ENCODE peak calls at places on chromosomes 16 and 17, in ten cellular contexts. D is ascending aorta, C is IMR-90, O is lower leg skin, N is heart right ventricle, V is fibroblast of the aortic adventitia, R is OCI-LY7, K is sigmoid colon, S is PC-9, B is transverse colon. H is an unnamed sample.

GRCh38 chr17:4142107-4142900 is 526 bp downstream of the ZZEF1 start:
- DNase-seq in D (peak), B (peak), R (peak), V (no peak), N (peak), S (no peak), K (peak), O (peak), C (peak), H (peak)

GRCh38 chr16:3878610-3879009 is 1.9 kb downstream of the CREBBP start:
- DNase-seq in B (no peak), R (peak), K (no peak), D (no peak), O (no peak), S (no peak), C (peak), V (peak), N (no peak), H (peak)

GRCh38 chr16:72050769-72051464 is 3.4 kb upstream of the HP start:
- DNase-seq in O (no peak), C (peak), S (peak), N (no peak), V (no peak), B (no peak), D (no peak), R (no peak), K (no peak), H (peak)

GRCh38 chr16:30609002-30609927 is 924 bp downstream of the ZNF689 start:
- DNase-seq in R (peak), C (peak), V (peak), B (peak), S (no peak), N (peak), D (peak), K (peak), O (peak), H (peak)

GRCh38 chr16:83994703-83995102 is 26.7 kb downstream of the NECAB2 start:
- DNase-seq in R (no peak), V (peak), C (peak), K (no peak), D (no peak), B (no peak), O (no peak), S (no peak), N (no peak), H (peak)

GRCh38 chr16:19329932-19330331 is 44.4 kb downstream of the CLEC19A start:
- DNase-seq in S (peak), N (no peak), V (no peak), R (no peak), K (no peak), D (no peak), O (no peak), B (no peak), C (no peak), H (no peak)

GRCh38 chr16:55949518-55949917 is 74.3 kb upstream of the CES5A start:
- DNase-seq in D (no peak), O (no peak), N (no peak), R (no peak), S (no peak), V (peak), K (no peak), B (no peak), C (peak), H (no peak)

GRCh38 chr16:11078812-11079459 is 134.6 kb downstream of the CLEC16A start:
- DNase-seq in O (no peak), V (peak), D (no peak), B (peak), N (peak), S (no peak), C (peak), R (no peak), K (peak), H (peak)

GRCh38 chr16:27298132-27298531 is 15.6 kb upstream of the IL4R start:
- DNase-seq in N (no peak), D (no peak), R (peak), O (no peak), V (no peak), S (no peak), K (no peak), C (no peak), B (no peak), H (no peak)

DNA sequence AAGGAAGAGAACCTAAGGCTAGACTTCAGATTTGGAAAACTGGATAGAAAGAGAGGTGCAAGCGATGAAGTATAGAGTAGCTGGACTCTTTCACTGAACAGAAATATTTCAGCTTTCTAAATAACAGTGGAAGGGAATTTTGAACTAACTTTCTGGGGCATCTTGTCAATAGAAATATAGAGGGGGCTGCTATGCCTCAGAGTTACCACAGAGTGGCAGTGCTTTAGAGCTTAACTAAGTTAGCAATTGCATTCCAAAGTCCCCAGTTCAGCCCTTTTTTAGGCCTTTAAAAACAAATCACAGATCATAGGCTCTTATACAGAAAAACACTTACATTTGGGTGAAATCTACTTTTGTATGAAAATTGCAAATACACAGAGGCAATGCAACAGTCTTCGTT is 154.2 kb upstream of the CDH8 start:
- DNase-seq in O (no peak), B (no peak), C (no peak), D (no peak), K (no peak), S (no peak), N (no peak), R (peak), V (no peak), H (peak)
- TF ChIP-seq CTCF in O (no peak), B (no peak), C (no peak), D (no peak), K (peak), S (peak), N (no peak), R (peak), V (no peak), H (no peak)

GRCh38 chr17:76560036-76560876 is 20.4 kb downstream of the PRCD start:
- DNase-seq in B (no peak), D (no peak), K (no peak), O (no peak), R (no peak), N (no peak), V (no peak), S (no peak), C (no peak), H (no peak)
- H3K4me3 ChIP-seq in B (no peak), D (no peak), K (no peak), O (no peak), R (peak), N (no peak), V (no peak), S (peak), C (no peak), H (no peak)

GRCh38 chr16:16996830-16997229 is 473.9 kb downstream of the XYLT1 start:
- DNase-seq in K (no peak), S (no peak), B (no peak), D (no peak), V (no peak), C (no peak), R (no peak), O (no peak), N (no peak), H (no peak)

GRCh38 chr16:16994831-16995230 is 475.9 kb downstream of the XYLT1 start:
- DNase-seq in C (no peak), D (no peak), S (no peak), O (no peak), N (no peak), K (no peak), R (no peak), B (no peak), V (no peak), H (no peak)

GRCh38 chr16:16991711-16992110 is 479.0 kb downstream of the XYLT1 start:
- DNase-seq in R (no peak), N (no peak), C (no peak), V (no peak), O (no peak), B (no peak), D (no peak), K (no peak), S (no peak), H (no peak)

GRCh38 chr16:16997349-16997748 is 473.4 kb downstream of the XYLT1 start:
- DNase-seq in N (no peak), D (no peak), B (no peak), S (no peak), O (no peak), K (no peak), C (no peak), V (no peak), R (no peak), H (no peak)

DNA sequence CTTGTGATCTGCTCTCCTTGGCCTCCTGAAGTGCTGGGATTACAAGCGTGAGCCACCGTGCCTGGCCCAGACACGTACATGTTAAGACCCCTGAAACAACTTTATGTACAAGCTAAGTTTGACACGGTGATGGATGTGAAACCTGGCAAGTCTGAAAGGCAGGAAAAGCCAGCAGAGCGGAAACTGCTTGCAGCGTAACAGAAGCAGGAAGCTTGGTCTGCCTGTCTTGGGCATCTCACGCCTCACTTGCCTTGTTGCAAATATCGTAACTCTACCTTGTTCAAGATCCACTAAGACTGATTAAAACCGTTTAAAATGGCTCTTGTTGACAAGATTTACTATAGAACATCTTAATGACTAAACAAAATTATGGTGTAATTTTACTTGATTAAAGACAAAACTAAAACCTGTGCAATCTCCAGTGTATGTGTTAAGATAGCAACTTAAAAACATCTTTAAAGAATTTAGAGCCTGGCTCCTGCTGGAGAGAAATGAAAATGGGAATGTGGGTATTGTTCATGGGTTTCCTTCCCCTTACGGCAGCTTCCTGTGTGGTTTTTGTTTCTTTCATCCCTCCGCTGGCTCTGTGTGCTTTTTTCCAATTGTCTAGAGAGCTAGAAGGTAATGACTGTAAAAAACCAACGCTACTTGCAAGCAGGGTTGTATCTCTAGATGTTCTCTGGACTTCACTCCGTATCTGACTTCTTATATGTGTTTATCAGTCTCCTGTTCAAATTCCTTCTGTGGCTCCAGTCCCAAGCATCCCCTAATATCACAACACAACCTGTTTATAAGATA is 477.6 kb downstream of the XYLT1 start:
- DNase-seq in N (no peak), C (no peak), V (no peak), R (peak), S (no peak), K (no peak), B (no peak), D (no peak), O (no peak), H (no peak)
- TF ChIP-seq CTCF in N (no peak), C (no peak), V (no peak), R (no peak), S (no peak), K (no peak), B (no peak), D (no peak), O (no peak), H (no peak)

GRCh38 chr17:61250335-61250890 is 149.2 kb upstream of the TBX2 start:
- DNase-seq in O (no peak), N (no peak), K (no peak), D (no peak), S (no peak), R (no peak), V (peak), C (peak), B (no peak), H (peak)
- H3K4me3 ChIP-seq in O (no peak), N (no peak), K (no peak), D (no peak), S (no peak), R (no peak), V (peak), C (peak), B (no peak), H (no peak)

H was measured in choroid plexus epithelial cell.